ENCODE peak calls at places on chromosomes 5 and 9, in nine cellular contexts. A is vagina, X is spleen, I is transverse colon, P is GM12892, Q is heart left ventricle, V is H54, K is prostate gland, Z is tibial nerve. S is an unnamed sample.

GRCh38 chr9:87184956-87185642 is 237.8 kb upstream of the GAS1 start:
- DNase-seq in A (no peak), X (no peak), I (no peak), P (no peak), Q (no peak), V (no peak), K (no peak), Z (no peak), S (no peak)

GRCh38 chr5:171571663-171572062 is 152.2 kb downstream of the FGF18 start:
- DNase-seq in A (no peak), X (no peak), I (no peak), P (no peak), Q (no peak), V (peak), K (no peak), Z (no peak), S (peak)

GRCh38 chr9:68980341-68980914 is 33.5 kb downstream of the PRKACG start:
- DNase-seq in A (no peak), X (no peak), I (no peak), P (no peak), Q (peak), V (no peak), K (no peak), Z (no peak), S (no peak)

GRCh38 chr5:78295035-78295961 is 800 bp upstream of the AP3B1 start:
- DNase-seq in A (no peak), X (peak), I (peak), P (peak), Q (peak), V (peak), K (peak), Z (peak), S (peak)

GRCh38 chr5:169054506-169054905 is 246.4 kb downstream of the SLIT3 start:
- DNase-seq in A (no peak), X (no peak), I (no peak), P (no peak), Q (no peak), V (no peak), K (no peak), Z (no peak), S (no peak)

GRCh38 chr5:31131381-31131811 is 62.1 kb upstream of the CDH6 start:
- DNase-seq in A (no peak), X (no peak), I (no peak), P (no peak), Q (no peak), V (no peak), K (no peak), Z (no peak), S (no peak)

GRCh38 chr5:178940569-178941360 is at the start of gene ZNF454:
- DNase-seq in A (no peak), X (peak), I (peak), P (no peak), Q (peak), V (no peak), K (peak), Z (peak), S (no peak)

GRCh38 chr5:57505640-57506039 is 23.0 kb upstream of the ACTBL2 start:
- DNase-seq in A (no peak), X (no peak), I (no peak), P (no peak), Q (no peak), V (no peak), K (no peak), Z (no peak), S (no peak)

GRCh38 chr5:178277346-178277745 is 44.7 kb upstream of the PHYKPL start:
- DNase-seq in A (no peak), X (no peak), I (no peak), P (no peak), Q (peak), V (no peak), K (no peak), Z (no peak), S (no peak)

GRCh38 chr5:5572010-5572982 is 149.8 kb downstream of the ICE1 start:
- DNase-seq in A (no peak), X (no peak), I (peak), P (no peak), Q (peak), V (no peak), K (no peak), Z (peak), S (no peak)

GRCh38 chr9:4141201-4141750 is 158.6 kb downstream of the GLIS3 start:
- DNase-seq in A (no peak), X (no peak), I (no peak), P (no peak), Q (no peak), V (no peak), K (no peak), Z (no peak), S (no peak)

GRCh38 chr5:174556756-174557155 is 167.6 kb upstream of the MSX2 start:
- DNase-seq in A (peak), X (no peak), I (no peak), P (no peak), Q (no peak), V (no peak), K (no peak), Z (no peak), S (no peak)

GRCh38 chr5:94689871-94690270 is 71.4 kb downstream of the SLF1 start:
- DNase-seq in A (no peak), X (no peak), I (no peak), P (no peak), Q (no peak), V (no peak), K (no peak), Z (no peak), S (no peak)

GRCh38 chr9:75775966-75776691 is 114.3 kb upstream of the PCSK5 start:
- DNase-seq in A (no peak), X (no peak), I (no peak), P (no peak), Q (no peak), V (no peak), K (no peak), Z (no peak), S (no peak)

GRCh38 chr9:77569335-77569734 is 78.8 kb downstream of the GNA14 start:
- DNase-seq in A (no peak), X (no peak), I (no peak), P (no peak), Q (no peak), V (no peak), K (no peak), Z (no peak), S (no peak)

GRCh38 chr5:124057161-124057814 is 545.3 kb downstream of the CSNK1G3 start:
- DNase-seq in A (no peak), X (peak), I (peak), P (no peak), Q (peak), V (no peak), K (peak), Z (no peak), S (no peak)

GRCh38 chr5:177301503-177302165 is 1.9 kb downstream of the RAB24 start:
- DNase-seq in A (no peak), X (peak), I (peak), P (no peak), Q (no peak), V (no peak), K (peak), Z (no peak), S (no peak)

GRCh38 chr5:42090162-42090561 is 165.1 kb downstream of the FBXO4 start:
- DNase-seq in A (no peak), X (no peak), I (no peak), P (no peak), Q (no peak), V (no peak), K (no peak), Z (no peak), S (no peak)

GRCh38 chr9:136603901-136604816 is 58.3 kb upstream of the NOTCH1 start:
- DNase-seq in A (no peak), X (peak), I (peak), P (no peak), Q (peak), V (no peak), K (no peak), Z (no peak), S (no peak)

GRCh38 chr9:92094655-92095054 is 20.6 kb downstream of the SPTLC1 start:
- DNase-seq in A (no peak), X (no peak), I (no peak), P (no peak), Q (no peak), V (no peak), K (no peak), Z (no peak), S (no peak)

GRCh38 chr5:68482199-68482598 is 266.6 kb downstream of the PIK3R1 start:
- DNase-seq in A (no peak), X (no peak), I (no peak), P (no peak), Q (no peak), V (no peak), K (no peak), Z (no peak), S (no peak)

GRCh38 chr9:14347408-14348224 is 33.7 kb upstream of the NFIB start:
- DNase-seq in A (no peak), X (no peak), I (peak), P (no peak), Q (peak), V (no peak), K (no peak), Z (no peak), S (peak)

GRCh38 chr9:124238546-124239140 is 19.1 kb upstream of the NEK6 start:
- DNase-seq in A (no peak), X (no peak), I (no peak), P (no peak), Q (no peak), V (no peak), K (no peak), Z (no peak), S (no peak)

GRCh38 chr9:13957089-13957488 is 356.9 kb downstream of the NFIB start:
- DNase-seq in A (no peak), X (no peak), I (no peak), P (no peak), Q (no peak), V (no peak), K (no peak), Z (no peak), S (no peak)

GRCh38 chr9:104795857-104796256 is 31.9 kb downstream of the NIPSNAP3B start:
- DNase-seq in A (no peak), X (no peak), I (no peak), P (no peak), Q (no peak), V (no peak), K (no peak), Z (no peak), S (no peak)

GRCh38 chr5:168681556-168682183 is 102.5 kb upstream of the PANK3 start:
- DNase-seq in A (no peak), X (peak), I (no peak), P (no peak), Q (peak), V (no peak), K (no peak), Z (peak), S (no peak)

GRCh38 chr5:11803436-11803835 is 100.8 kb downstream of the CTNND2 start:
- DNase-seq in A (no peak), X (no peak), I (no peak), P (no peak), Q (no peak), V (no peak), K (no peak), Z (no peak), S (no peak)

GRCh38 chr5:170148430-170149205 is 42.9 kb downstream of the FOXI1 start:
- DNase-seq in A (peak), X (no peak), I (no peak), P (no peak), Q (no peak), V (no peak), K (no peak), Z (no peak), S (no peak)

GRCh38 chr5:80706835-80707447 is 52.2 kb upstream of the DHFR start:
- DNase-seq in A (no peak), X (no peak), I (no peak), P (no peak), Q (no peak), V (no peak), K (no peak), Z (no peak), S (no peak)

GRCh38 chr5:80707645-80708044 is 52.9 kb upstream of the DHFR start:
- DNase-seq in A (no peak), X (no peak), I (no peak), P (no peak), Q (no peak), V (no peak), K (no peak), Z (no peak), S (no peak)

GRCh38 chr5:80704221-80704620 is 49.4 kb upstream of the DHFR start:
- DNase-seq in A (no peak), X (no peak), I (no peak), P (no peak), Q (no peak), V (no peak), K (no peak), Z (no peak), S (no peak)

GRCh38 chr5:80705216-80705769 is 50.5 kb upstream of the DHFR start:
- DNase-seq in A (no peak), X (no peak), I (no peak), P (no peak), Q (no peak), V (no peak), K (no peak), Z (no peak), S (no peak)

DNA sequence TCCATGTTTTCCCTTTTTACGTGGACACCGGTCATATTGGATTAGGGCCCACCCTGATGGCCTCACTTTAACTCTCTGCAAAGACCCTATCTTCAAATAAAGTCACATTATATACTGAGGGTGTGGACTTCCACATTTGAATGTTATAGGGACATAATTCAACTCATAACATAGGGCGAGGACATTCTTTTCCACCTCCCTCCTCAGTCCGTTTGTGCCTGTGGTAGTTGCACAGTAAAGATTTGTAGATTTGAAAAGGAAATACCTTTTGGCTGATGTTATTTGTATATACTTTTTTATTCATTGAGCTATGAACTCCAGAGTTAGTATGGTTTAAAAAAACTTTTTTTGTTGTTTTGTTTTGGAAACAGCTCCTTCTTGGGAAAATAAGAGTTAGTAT is 51.0 kb upstream of the DHFR start:
- DNase-seq in A (no peak), X (no peak), I (no peak), P (no peak), Q (no peak), V (no peak), K (no peak), Z (no peak), S (no peak)
- TF ChIP-seq POLR2A in A (no peak), X (no peak), I (no peak), P (no peak), Q (no peak), V (no peak), K (no peak), Z (no peak), S (no peak)

GRCh38 chr9:88535226-88535931 is 401 bp downstream of the NXNL2 start:
- DNase-seq in A (no peak), X (peak), I (peak), P (no peak), Q (no peak), V (no peak), K (peak), Z (no peak), S (peak)
- TF ChIP-seq POLR2A in A (no peak), X (no peak), I (no peak), P (no peak), Q (no peak), V (no peak), K (peak), Z (no peak), S (no peak)

GRCh38 chr5:151095341-151096000 is 14.6 kb upstream of the TNIP1 start:
- DNase-seq in A (no peak), X (no peak), I (peak), P (no peak), Q (peak), V (no peak), K (no peak), Z (no peak), S (peak)
- TF ChIP-seq POLR2A in A (no peak), X (no peak), I (peak), P (peak), Q (no peak), V (no peak), K (no peak), Z (no peak), S (no peak)

GRCh38 chr5:172869734-172870133 is 35.7 kb downstream of the ERGIC1 start:
- DNase-seq in A (no peak), X (no peak), I (no peak), P (no peak), Q (no peak), V (no peak), K (no peak), Z (no peak), S (no peak)
- TF ChIP-seq POLR2A in A (no peak), X (no peak), I (no peak), P (no peak), Q (no peak), V (no peak), K (no peak), Z (no peak), S (no peak)

GRCh38 chr9:129803679-129804065 is 688 bp downstream of the TOR1B start:
- DNase-seq in A (no peak), X (no peak), I (no peak), P (no peak), Q (no peak), V (no peak), K (no peak), Z (no peak), S (no peak)

GRCh38 chr9:129801504-129801903 is 1.5 kb upstream of the TOR1B start:
- DNase-seq in A (no peak), X (no peak), I (no peak), P (no peak), Q (no peak), V (no peak), K (no peak), Z (no peak), S (no peak)

GRCh38 chr9:129798973-129799372 is 4.0 kb upstream of the TOR1B start:
- DNase-seq in A (no peak), X (no peak), I (no peak), P (no peak), Q (no peak), V (no peak), K (no peak), Z (no peak), S (no peak)

GRCh38 chr9:129806126-129806525 is 3.1 kb downstream of the TOR1B start:
- DNase-seq in A (no peak), X (no peak), I (no peak), P (no peak), Q (no peak), V (no peak), K (no peak), Z (no peak), S (no peak)

DNA sequence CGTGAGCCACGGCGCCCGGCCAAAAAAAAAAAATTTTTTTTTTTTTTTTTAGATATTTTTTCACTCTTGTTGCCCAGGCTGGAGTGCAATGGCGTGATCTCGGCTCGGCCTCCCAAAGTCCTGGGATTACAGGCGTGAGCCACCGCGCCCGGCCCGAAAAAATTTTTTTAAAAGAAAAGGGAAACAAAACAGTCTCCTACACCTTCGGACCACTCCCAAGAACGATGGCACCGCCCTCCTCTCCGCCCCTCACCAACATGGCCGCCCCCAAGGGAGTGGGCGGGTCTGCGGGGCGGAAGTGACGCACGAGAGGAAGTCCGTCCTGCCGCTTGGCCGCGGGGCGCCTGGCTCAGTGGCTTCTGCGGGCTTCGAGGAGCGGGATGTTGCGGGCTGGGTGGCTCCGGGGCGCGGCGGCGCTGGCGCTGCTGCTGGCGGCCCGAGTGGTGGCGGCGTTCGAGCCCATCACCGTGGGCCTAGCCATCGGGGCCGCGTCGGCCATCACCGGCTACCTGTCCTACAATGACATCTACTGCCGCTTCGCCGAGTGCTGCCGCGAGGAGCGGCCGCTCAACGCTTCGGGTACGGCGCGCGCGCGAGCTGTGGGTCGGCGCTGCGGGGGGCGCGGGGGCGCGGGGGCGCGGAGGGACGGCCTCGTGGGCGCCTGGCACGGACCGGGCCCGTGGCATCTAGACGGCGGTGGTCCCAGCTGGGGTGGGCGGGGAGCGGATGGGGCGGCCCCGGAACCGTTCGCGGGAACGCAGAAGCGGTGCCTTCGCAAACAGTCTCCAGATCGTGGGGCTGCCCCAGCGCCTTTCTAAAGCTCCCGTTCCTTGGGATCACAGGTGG is at the start of gene TOR1B:
- DNase-seq in A (no peak), X (peak), I (peak), P (peak), Q (peak), V (peak), K (peak), Z (peak), S (peak)
- TF ChIP-seq POLR2A in A (peak), X (peak), I (peak), P (peak), Q (no peak), V (peak), K (peak), Z (no peak), S (peak)

GRCh38 chr9:16870606-16871357 is at the start of gene BNC2:
- DNase-seq in A (no peak), X (no peak), I (peak), P (peak), Q (peak), V (peak), K (peak), Z (peak), S (peak)
- TF ChIP-seq POLR2A in A (peak), X (no peak), I (no peak), P (no peak), Q (no peak), V (no peak), K (no peak), Z (no peak), S (no peak)

S was measured in A549.